ENCODE peak calls at places on chromosomes 5 and 9, in four cellular contexts. F is mesenchymal stem cell, V is IMR-90, Y is neuronal stem cell. R is an unnamed sample. For H3K79me1, the result is how much of the 10 kb centered on the place peaks cover.

GRCh38 chr9:105479846-105480245 is 32.0 kb downstream of the FSD1L start:
- DNase-seq in F (no peak), V (no peak), Y (no peak), R (no peak)

GRCh38 chr5:142779163-142779562 is 9.0 kb downstream of the ARHGAP26 start:
- DNase-seq in F (peak), V (no peak), Y (no peak), R (no peak)

GRCh38 chr5:135393229-135393628 is 5.8 kb downstream of the MACROH2A1 start:
- DNase-seq in F (peak), V (no peak), Y (no peak), R (no peak)

GRCh38 chr9:132670816-132671371 is 630 bp downstream of the GTF3C4 start:
- DNase-seq in F (peak), V (peak), Y (peak), R (peak)

GRCh38 chr5:156120777-156121176 is 206.2 kb upstream of the SGCD start:
- DNase-seq in F (no peak), V (no peak), Y (no peak), R (no peak)

GRCh38 chr9:77544491-77545000 is 103.6 kb downstream of the GNA14 start:
- DNase-seq in F (peak), V (no peak), Y (no peak), R (no peak)

GRCh38 chr5:98201006-98201620 is 572.4 kb upstream of the RGMB start:
- DNase-seq in F (no peak), V (peak), Y (no peak), R (no peak)

GRCh38 chr5:176362098-176362442 is 506 bp upstream of the KIAA1191 start:
- DNase-seq in F (no peak), V (no peak), Y (no peak), R (no peak)

GRCh38 chr5:72209515-72210115 is 102.3 kb downstream of the MAP1B start:
- DNase-seq in F (no peak), V (no peak), Y (no peak), R (peak)

GRCh38 chr9:72960446-72960845 is 7.6 kb upstream of the ALDH1A1 start:
- DNase-seq in F (no peak), V (no peak), Y (no peak), R (no peak)

GRCh38 chr5:150502106-150502505 is 5.8 kb upstream of the NDST1 start:
- DNase-seq in F (no peak), V (peak), Y (no peak), R (no peak)
- H3K79me1 ChIP-seq in F (under half), V (half or more), Y (under half), R (under half)

DNA sequence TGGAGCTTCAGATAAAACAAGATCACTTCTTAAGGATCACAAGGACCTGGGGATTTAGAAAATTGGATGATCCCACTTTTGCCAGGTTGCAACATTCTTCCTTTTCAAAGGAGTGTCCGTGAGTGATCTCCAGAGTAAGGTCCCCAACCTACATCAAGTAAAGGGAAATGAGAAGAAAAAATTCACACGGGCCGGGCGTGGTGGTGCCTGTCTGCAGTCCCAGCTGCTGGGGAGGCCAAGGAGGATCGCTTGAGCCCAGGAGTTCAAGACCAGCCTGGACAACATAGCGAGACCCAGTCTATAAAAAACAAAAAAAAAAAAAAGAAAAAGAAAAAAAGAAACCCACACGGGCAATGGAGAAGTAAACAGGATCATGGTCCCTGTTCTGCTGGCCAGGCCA is 41.2 kb upstream of the COL5A1 start:
- DNase-seq in F (no peak), V (no peak), Y (no peak), R (no peak)
- H3K79me1 ChIP-seq in F (under half), V (under half), Y (under half), R (under half)

GRCh38 chr9:127853312-127854168 is 918 bp downstream of the ENG start:
- DNase-seq in F (peak), V (no peak), Y (no peak), R (no peak)
- H3K79me1 ChIP-seq in F (under half), V (half or more), Y (under half), R (under half)

DNA sequence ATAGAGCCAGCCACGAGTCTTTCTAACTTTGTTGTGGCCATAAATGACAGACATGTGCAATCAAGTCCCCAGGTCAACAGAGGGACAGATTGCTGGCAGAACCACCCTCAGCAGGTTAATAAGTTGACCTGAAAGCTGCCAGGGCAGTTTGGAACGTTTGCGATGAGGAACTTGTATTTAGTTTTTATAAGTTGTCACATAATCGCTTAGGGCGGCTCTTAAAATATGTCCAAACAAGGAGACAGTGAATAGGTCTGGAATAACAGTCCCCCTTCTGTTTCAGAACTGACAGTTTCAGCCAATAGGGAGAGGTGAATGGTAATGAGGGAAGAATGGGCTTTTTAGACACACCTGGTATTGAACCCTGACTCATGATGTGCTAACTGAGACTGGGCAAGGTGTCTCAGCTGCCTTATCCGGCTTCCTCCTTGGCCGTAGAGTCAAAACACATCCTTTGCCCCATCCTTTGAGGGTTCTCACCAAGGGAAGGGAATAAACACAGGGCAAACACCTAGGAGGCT is 33.6 kb upstream of the GABRP start:
- DNase-seq in F (no peak), V (no peak), Y (no peak), R (peak)
- H3K79me1 ChIP-seq in F (under half), V (under half), Y (under half), R (under half)

GRCh38 chr9:127520941-127521918 is 69.9 kb downstream of the LRSAM1 start:
- DNase-seq in F (peak), V (peak), Y (no peak), R (peak)

GRCh38 chr9:127523312-127523851 is 72.1 kb downstream of the LRSAM1 start:
- DNase-seq in F (peak), V (peak), Y (no peak), R (no peak)

GRCh38 chr9:127521919-127522304 is 70.6 kb downstream of the LRSAM1 start:
- DNase-seq in F (no peak), V (no peak), Y (no peak), R (no peak)

GRCh38 chr9:127524373-127524772 is 73.1 kb downstream of the LRSAM1 start:
- DNase-seq in F (peak), V (peak), Y (peak), R (peak)

GRCh38 chr9:127522727-127523126 is 71.4 kb downstream of the LRSAM1 start:
- DNase-seq in F (peak), V (no peak), Y (no peak), R (no peak)
- H3K79me1 ChIP-seq in F (under half), V (half or more), Y (under half), R (under half)

DNA sequence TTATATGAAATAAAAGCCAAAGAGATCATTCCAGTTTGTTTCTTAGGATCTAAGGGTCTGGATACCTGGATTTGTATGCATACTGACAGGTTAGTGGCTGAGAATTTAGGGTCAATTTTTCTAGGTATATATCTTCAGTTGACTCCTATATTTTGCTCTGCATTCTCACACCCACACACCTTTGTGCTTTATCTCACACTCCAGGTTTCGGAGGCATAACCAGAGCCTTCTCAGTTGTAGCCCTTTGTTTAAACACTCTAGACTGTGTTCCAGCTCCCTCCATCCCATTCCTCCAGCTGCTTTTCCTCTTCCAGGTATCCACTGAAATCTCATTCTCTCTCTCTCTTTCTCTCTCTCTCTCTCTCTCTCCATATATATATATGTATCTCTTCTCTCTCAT is 10.6 kb upstream of the MOCS2 start:
- DNase-seq in F (no peak), V (no peak), Y (no peak), R (no peak)
- H3K79me1 ChIP-seq in F (under half), V (under half), Y (under half), R (under half)

GRCh38 chr5:174720612-174721521 is 3.5 kb upstream of the MSX2 start:
- DNase-seq in F (no peak), V (no peak), Y (no peak), R (peak)
- H3K79me1 ChIP-seq in F (under half), V (under half), Y (under half), R (under half)